ENCODE peak calls at places on chromosomes 11 and 22, in six cellular contexts. L is adrenal gland; J is neural progenitor cell; U is stomach; I is K562; G is CD4-positive, alpha-beta memory T cell. V is an unnamed sample.

GRCh38 chr11:27216268-27217149 is 146.5 kb downstream of the CCDC34 start:
- DNase-seq in L (peak), J (no peak), U (no peak), I (no peak), G (no peak), V (peak)

GRCh38 chr11:14300661-14301304 is 58.2 kb downstream of the RRAS2 start:
- DNase-seq in L (peak), J (peak), U (peak), I (peak), G (peak), V (peak)

GRCh38 chr11:67306769-67307544 is 3.6 kb downstream of the SSH3 start:
- DNase-seq in L (no peak), J (no peak), U (peak), I (no peak), G (no peak), V (no peak)

GRCh38 chr11:73327812-73328364 is 19.8 kb downstream of the ARHGEF17 start:
- DNase-seq in L (no peak), J (no peak), U (no peak), I (no peak), G (no peak), V (no peak)

GRCh38 chr11:93623179-93623578 is 38.3 kb upstream of the CEP295 start:
- DNase-seq in L (peak), J (peak), U (no peak), I (no peak), G (no peak), V (no peak)

GRCh38 chr11:350723-351255 is 18.5 kb upstream of the B4GALNT4 start:
- DNase-seq in L (no peak), J (no peak), U (no peak), I (peak), G (no peak), V (no peak)

GRCh38 chr11:105229257-105229656 is 89.7 kb upstream of the CARD18 start:
- DNase-seq in L (no peak), J (no peak), U (no peak), I (no peak), G (no peak), V (no peak)

GRCh38 chr11:2375964-2376551 is 1.1 kb upstream of the CD81 start:
- DNase-seq in L (peak), J (no peak), U (no peak), I (no peak), G (no peak), V (peak)

GRCh38 chr22:41857160-41857859 is 24.4 kb downstream of the SREBF2 start:
- DNase-seq in L (peak), J (peak), U (peak), I (peak), G (peak), V (no peak)

GRCh38 chr11:2888266-2888968 is 2.8 kb upstream of the CDKN1C start:
- DNase-seq in L (peak), J (peak), U (peak), I (peak), G (peak), V (peak)

GRCh38 chr22:48899523-48900326 is 927.9 kb downstream of the BRD1 start:
- DNase-seq in L (no peak), J (no peak), U (no peak), I (no peak), G (no peak), V (no peak)

GRCh38 chr11:67504023-67504949 is 877 bp downstream of the PITPNM1 start:
- DNase-seq in L (peak), J (peak), U (no peak), I (peak), G (peak), V (no peak)

GRCh38 chr11:70397336-70397982 is 870 bp upstream of the CTTN start:
- DNase-seq in L (peak), J (peak), U (no peak), I (peak), G (no peak), V (no peak)

GRCh38 chr22:35104491-35104890 is 38.5 kb downstream of the ISX start:
- DNase-seq in L (no peak), J (no peak), U (no peak), I (no peak), G (no peak), V (no peak)

GRCh38 chr22:40204331-40205116 is 26.8 kb downstream of the TNRC6B start:
- DNase-seq in L (peak), J (no peak), U (no peak), I (no peak), G (no peak), V (no peak)

GRCh38 chr22:30875481-30876215 is 92.9 kb downstream of the MORC2 start:
- DNase-seq in L (peak), J (no peak), U (no peak), I (no peak), G (no peak), V (no peak)

GRCh38 chr22:40363059-40363458 is 7.3 kb upstream of the SGSM3 start:
- DNase-seq in L (no peak), J (no peak), U (no peak), I (no peak), G (no peak), V (no peak)

GRCh38 chr11:77821349-77821851 is 456 bp downstream of the AAMDC start:
- DNase-seq in L (peak), J (no peak), U (no peak), I (peak), G (no peak), V (peak)

GRCh38 chr11:130344846-130345245 is 30.1 kb upstream of the ZBTB44 start:
- DNase-seq in L (no peak), J (no peak), U (no peak), I (no peak), G (no peak), V (no peak)

GRCh38 chr11:133065847-133066485 is 466.3 kb downstream of the OPCML start:
- DNase-seq in L (no peak), J (no peak), U (no peak), I (no peak), G (no peak), V (no peak)

GRCh38 chr11:72037554-72038311 is 39.0 kb downstream of the IL18BP start:
- DNase-seq in L (no peak), J (no peak), U (no peak), I (no peak), G (no peak), V (no peak)

GRCh38 chr11:64650923-64651523 is 60.0 kb downstream of the SLC22A12 start:
- DNase-seq in L (no peak), J (peak), U (no peak), I (peak), G (no peak), V (no peak)

GRCh38 chr11:68741536-68741935 is 9.8 kb downstream of the TESMIN start:
- DNase-seq in L (no peak), J (no peak), U (no peak), I (no peak), G (no peak), V (no peak)

GRCh38 chr11:29321293-29322132 is 695.3 kb downstream of the KCNA4 start:
- DNase-seq in L (no peak), J (no peak), U (no peak), I (no peak), G (no peak), V (no peak)

GRCh38 chr11:113114452-113115027 is 153.3 kb downstream of the NCAM1 start:
- DNase-seq in L (peak), J (peak), U (peak), I (peak), G (no peak), V (peak)

GRCh38 chr22:27459955-27460354 is 341.6 kb downstream of the MN1 start:
- DNase-seq in L (no peak), J (no peak), U (no peak), I (no peak), G (no peak), V (no peak)
- H3K27ac ChIP-seq in L (no peak), J (peak), U (no peak), I (no peak), G (no peak), V (no peak)

GRCh38 chr22:20465759-20466077 is 28.1 kb upstream of the SCARF2 start:
- DNase-seq in L (no peak), J (no peak), U (no peak), I (no peak), G (no peak), V (no peak)

GRCh38 chr22:20464912-20465758 is 27.5 kb upstream of the SCARF2 start:
- DNase-seq in L (no peak), J (no peak), U (no peak), I (no peak), G (no peak), V (peak)

GRCh38 chr22:20466659-20467379 is 28.8 kb downstream of the KLHL22 start:
- DNase-seq in L (no peak), J (no peak), U (no peak), I (no peak), G (no peak), V (no peak)

GRCh38 chr22:20463324-20464095 is 25.9 kb upstream of the SCARF2 start:
- DNase-seq in L (no peak), J (no peak), U (no peak), I (no peak), G (peak), V (no peak)

DNA sequence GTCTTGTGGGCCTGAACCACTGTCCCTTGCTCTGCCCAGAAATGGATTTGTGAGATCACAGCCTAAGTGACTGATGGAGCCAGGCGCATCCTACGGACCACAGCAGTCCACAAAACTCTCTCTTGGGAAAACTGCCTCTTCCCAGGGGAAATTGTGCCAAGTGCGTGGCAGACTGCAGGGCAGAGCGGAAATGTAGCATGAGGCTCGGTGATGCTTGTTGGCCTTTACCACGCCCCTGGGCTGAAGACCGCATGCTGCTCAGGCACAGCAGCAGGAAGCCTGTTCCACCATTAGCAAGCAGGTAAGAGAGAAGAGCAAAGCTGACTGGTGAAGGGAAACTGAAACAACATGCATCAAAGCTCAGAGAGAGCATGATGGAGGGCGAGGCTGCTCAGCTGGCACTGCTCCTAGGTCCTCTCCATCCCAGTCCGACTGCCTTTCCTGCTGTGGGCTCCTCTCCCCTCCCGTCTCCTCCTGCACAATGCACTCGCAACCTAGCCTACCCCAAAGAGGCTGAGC is 26.5 kb upstream of the SCARF2 start:
- DNase-seq in L (no peak), J (no peak), U (no peak), I (no peak), G (peak), V (peak)
- H3K27ac ChIP-seq in L (peak), J (no peak), U (peak), I (no peak), G (peak), V (no peak)

GRCh38 chr11:11975201-11976092 is 33.0 kb downstream of the DKK3 start:
- DNase-seq in L (no peak), J (no peak), U (peak), I (no peak), G (no peak), V (no peak)
- H3K27ac ChIP-seq in L (peak), J (no peak), U (peak), I (no peak), G (no peak), V (no peak)

GRCh38 chr22:25728064-25728463 is 13.9 kb upstream of the MYO18B start:
- DNase-seq in L (no peak), J (no peak), U (no peak), I (no peak), G (no peak), V (no peak)
- H3K27ac ChIP-seq in L (no peak), J (no peak), U (no peak), I (no peak), G (no peak), V (no peak)

DNA sequence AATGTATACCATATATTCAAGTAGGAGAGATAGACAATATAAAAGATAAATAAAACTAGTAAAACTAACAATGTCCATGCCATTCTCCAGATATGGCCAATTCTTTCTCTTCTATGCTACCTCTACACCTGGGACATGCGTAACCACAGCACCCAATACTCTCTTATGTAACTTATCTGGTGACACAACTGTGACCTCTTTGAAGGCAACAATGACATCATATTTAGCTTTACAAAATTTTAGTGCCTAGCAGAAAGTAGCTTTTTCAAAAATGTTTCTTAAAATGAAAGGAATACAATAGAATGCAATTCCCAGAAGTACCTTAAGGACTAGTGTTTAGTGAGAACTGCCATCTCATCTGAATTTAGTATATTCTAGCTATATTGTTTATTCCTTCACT is 36.8 kb downstream of the CDON start:
- DNase-seq in L (no peak), J (no peak), U (no peak), I (no peak), G (no peak), V (no peak)
- H3K27ac ChIP-seq in L (no peak), J (no peak), U (no peak), I (no peak), G (no peak), V (no peak)

GRCh38 chr11:128553662-128554392 is 33.5 kb downstream of the ETS1 start:
- DNase-seq in L (no peak), J (peak), U (no peak), I (no peak), G (no peak), V (peak)

GRCh38 chr11:128550967-128551522 is 36.3 kb downstream of the ETS1 start:
- DNase-seq in L (no peak), J (no peak), U (no peak), I (no peak), G (no peak), V (no peak)

GRCh38 chr11:128551641-128552335 is 35.6 kb downstream of the ETS1 start:
- DNase-seq in L (no peak), J (no peak), U (no peak), I (no peak), G (no peak), V (no peak)

GRCh38 chr11:128555606-128556005 is 31.8 kb downstream of the ETS1 start:
- DNase-seq in L (no peak), J (peak), U (no peak), I (no peak), G (no peak), V (no peak)

GRCh38 chr11:128552783-128553661 is 34.3 kb downstream of the ETS1 start:
- DNase-seq in L (no peak), J (peak), U (no peak), I (no peak), G (no peak), V (no peak)
- H3K27ac ChIP-seq in L (peak), J (no peak), U (peak), I (no peak), G (peak), V (no peak)

GRCh38 chr11:44776840-44777536 is 50.2 kb downstream of the TSPAN18 start:
- DNase-seq in L (no peak), J (no peak), U (peak), I (no peak), G (no peak), V (no peak)
- H3K27ac ChIP-seq in L (peak), J (no peak), U (no peak), I (no peak), G (no peak), V (no peak)

GRCh38 chr11:88402192-88402715 is 64.7 kb upstream of the CTSC start:
- DNase-seq in L (no peak), J (peak), U (no peak), I (no peak), G (no peak), V (no peak)
- H3K27ac ChIP-seq in L (peak), J (no peak), U (peak), I (no peak), G (no peak), V (no peak)

DNA sequence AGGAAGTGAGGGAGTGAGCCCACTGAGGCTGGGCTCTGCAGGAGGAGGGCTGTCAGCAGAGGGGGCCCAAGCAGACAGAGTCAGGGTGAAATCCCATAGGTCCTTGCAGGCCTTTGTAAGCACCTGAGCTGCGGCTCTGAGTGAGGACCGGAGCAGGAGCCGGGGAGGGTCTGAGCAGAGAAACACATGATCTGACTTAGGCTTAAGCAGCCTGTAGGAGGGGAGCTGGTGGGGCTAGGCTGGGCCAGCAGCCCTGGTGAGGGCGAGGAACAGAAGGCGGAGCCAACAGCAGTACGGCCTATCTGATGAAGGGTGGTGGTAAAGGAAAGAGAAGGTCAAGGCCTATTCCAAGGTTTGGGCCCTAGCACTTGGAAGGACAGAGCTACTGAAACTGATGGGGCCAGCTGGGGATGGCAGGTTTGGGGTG is 26.9 kb upstream of the CBX7 start:
- DNase-seq in L (no peak), J (peak), U (no peak), I (peak), G (no peak), V (no peak)
- H3K27ac ChIP-seq in L (peak), J (no peak), U (peak), I (no peak), G (no peak), V (no peak)

GRCh38 chr22:20866716-20867115 is 7.9 kb downstream of the SNAP29 start:
- DNase-seq in L (no peak), J (no peak), U (no peak), I (peak), G (no peak), V (no peak)

GRCh38 chr22:20864186-20864908 is 5.5 kb downstream of the SNAP29 start:
- DNase-seq in L (no peak), J (no peak), U (no peak), I (peak), G (no peak), V (no peak)

GRCh38 chr22:20865331-20865730 is 6.5 kb downstream of the SNAP29 start:
- DNase-seq in L (no peak), J (no peak), U (no peak), I (peak), G (no peak), V (no peak)

GRCh38 chr22:20867179-20868099 is 8.6 kb downstream of the SNAP29 start:
- DNase-seq in L (peak), J (no peak), U (peak), I (peak), G (no peak), V (peak)

GRCh38 chr22:20865869-20866445 is 7.2 kb downstream of the SNAP29 start:
- DNase-seq in L (no peak), J (no peak), U (peak), I (peak), G (no peak), V (no peak)
- H3K27ac ChIP-seq in L (peak), J (no peak), U (peak), I (peak), G (no peak), V (no peak)

V was measured in ovary.